ENCODE peak calls at places on chromosomes 3 and 15, in five cellular contexts. T is IMR-90, D is WERI-Rb-1, A is left ventricle myocardium inferior, Y is thyroid gland. C is an unnamed sample.

GRCh38 chr3:37970802-37971201 is 19.8 kb upstream of the VILL start:
- DNase-seq in T (no peak), D (no peak), A (no peak), Y (no peak), C (no peak)

GRCh38 chr15:92365816-92366215 is 27.9 kb upstream of the ST8SIA2 start:
- DNase-seq in T (no peak), D (no peak), A (no peak), Y (no peak), C (no peak)

GRCh38 chr3:8280161-8280560 is 221.5 kb upstream of the LMCD1 start:
- DNase-seq in T (no peak), D (no peak), A (no peak), Y (no peak), C (no peak)

GRCh38 chr15:79185199-79185598 is 94.6 kb upstream of the RASGRF1 start:
- DNase-seq in T (no peak), D (peak; percentile 61), A (no peak), Y (no peak), C (no peak)

GRCh38 chr3:185250247-185250646 is 3.6 kb downstream of the EHHADH start:
- DNase-seq in T (peak; percentile 4), D (no peak), A (no peak), Y (no peak), C (no peak)

GRCh38 chr3:119976214-119976613 is 118.0 kb downstream of the GSK3B start:
- DNase-seq in T (no peak), D (no peak), A (no peak), Y (no peak), C (no peak)

GRCh38 chr3:122358633-122359032 is 24.4 kb downstream of the MIX23 start:
- DNase-seq in T (no peak), D (no peak), A (no peak), Y (no peak), C (no peak)

GRCh38 chr15:77510066-77511044 is 89.7 kb downstream of the HMG20A start:
- DNase-seq in T (no peak), D (no peak), A (no peak), Y (peak; percentile 25), C (no peak)

GRCh38 chr15:70094690-70095311 is 2.9 kb downstream of the TLE3 start:
- DNase-seq in T (no peak), D (no peak), A (no peak), Y (peak; percentile 79), C (no peak)

GRCh38 chr3:127019449-127019848 is 36.5 kb downstream of the PLXNA1 start:
- DNase-seq in T (peak; percentile 45), D (no peak), A (no peak), Y (no peak), C (no peak)

GRCh38 chr3:129560931-129561594 is 18.1 kb downstream of the H1-8 start:
- DNase-seq in T (peak; percentile 76), D (peak; percentile 85), A (peak; percentile 88), Y (peak; percentile 93), C (no peak)

GRCh38 chr3:157475921-157476395 is 27.3 kb downstream of the VEPH1 start:
- DNase-seq in T (peak; percentile 93), D (peak; percentile 44), A (no peak), Y (no peak), C (no peak)

GRCh38 chr3:193301441-193301840 is 60.4 kb downstream of the PLAAT1 start:
- DNase-seq in T (no peak), D (no peak), A (no peak), Y (no peak), C (no peak)

GRCh38 chr3:170178631-170179030 is 2.9 kb downstream of the PHC3 start:
- DNase-seq in T (no peak), D (no peak), A (no peak), Y (no peak), C (peak; percentile 42)

GRCh38 chr3:4772171-4772804 is 206.9 kb upstream of the BHLHE40 start:
- DNase-seq in T (peak; percentile 68), D (no peak), A (peak; percentile 84), Y (peak; percentile 41), C (no peak)

GRCh38 chr3:30440147-30440604 is 166.2 kb upstream of the TGFBR2 start:
- DNase-seq in T (no peak), D (no peak), A (no peak), Y (no peak), C (no peak)

GRCh38 chr3:36695769-36696137 is 68.6 kb downstream of the DCLK3 start:
- DNase-seq in T (peak; percentile 91), D (no peak), A (no peak), Y (no peak), C (no peak)

GRCh38 chr3:51967384-51968174 is at the start of gene PCBP4:
- DNase-seq in T (peak; percentile 34), D (peak; percentile 72), A (peak; percentile 78), Y (peak; percentile 75), C (no peak)

GRCh38 chr3:19735111-19735510 is 198.9 kb downstream of the EFHB start:
- DNase-seq in T (no peak), D (no peak), A (no peak), Y (no peak), C (no peak)

GRCh38 chr3:167125612-167126407 is 254.3 kb downstream of the ZBBX start:
- DNase-seq in T (no peak), D (no peak), A (no peak), Y (no peak), C (no peak)

GRCh38 chr3:134495980-134496379 is 10.1 kb downstream of the CEP63 start:
- DNase-seq in T (no peak), D (no peak), A (no peak), Y (no peak), C (no peak)

GRCh38 chr3:148030975-148031374 is 621.8 kb downstream of the ZIC1 start:
- DNase-seq in T (no peak), D (no peak), A (no peak), Y (no peak), C (no peak)

GRCh38 chr15:60791216-60791615 is 312.3 kb upstream of the ICE2 start:
- DNase-seq in T (no peak), D (no peak), A (no peak), Y (no peak), C (no peak)

GRCh38 chr15:99987701-99988100 is 254.5 kb upstream of the LYSMD4 start:
- DNase-seq in T (no peak), D (no peak), A (no peak), Y (no peak), C (no peak)

GRCh38 chr15:46126581-46126980 is 491.8 kb downstream of the SQOR start:
- DNase-seq in T (peak; percentile 75), D (no peak), A (no peak), Y (no peak), C (no peak)

GRCh38 chr15:41493205-41493901 is at the start of gene ITPKA:
- DNase-seq in T (peak; percentile 78), D (peak; percentile 94), A (peak; percentile 77), Y (peak; percentile 65), C (peak; percentile 63)
- H3K27ac ChIP-seq in T (peak within 1 kb of the TSS; percentile 76), D (peak within 1 kb of the TSS; percentile 85), A (peak within 1 kb of the TSS; percentile 72), Y (no peak within 1 kb of the TSS), C (no peak within 1 kb of the TSS)

DNA sequence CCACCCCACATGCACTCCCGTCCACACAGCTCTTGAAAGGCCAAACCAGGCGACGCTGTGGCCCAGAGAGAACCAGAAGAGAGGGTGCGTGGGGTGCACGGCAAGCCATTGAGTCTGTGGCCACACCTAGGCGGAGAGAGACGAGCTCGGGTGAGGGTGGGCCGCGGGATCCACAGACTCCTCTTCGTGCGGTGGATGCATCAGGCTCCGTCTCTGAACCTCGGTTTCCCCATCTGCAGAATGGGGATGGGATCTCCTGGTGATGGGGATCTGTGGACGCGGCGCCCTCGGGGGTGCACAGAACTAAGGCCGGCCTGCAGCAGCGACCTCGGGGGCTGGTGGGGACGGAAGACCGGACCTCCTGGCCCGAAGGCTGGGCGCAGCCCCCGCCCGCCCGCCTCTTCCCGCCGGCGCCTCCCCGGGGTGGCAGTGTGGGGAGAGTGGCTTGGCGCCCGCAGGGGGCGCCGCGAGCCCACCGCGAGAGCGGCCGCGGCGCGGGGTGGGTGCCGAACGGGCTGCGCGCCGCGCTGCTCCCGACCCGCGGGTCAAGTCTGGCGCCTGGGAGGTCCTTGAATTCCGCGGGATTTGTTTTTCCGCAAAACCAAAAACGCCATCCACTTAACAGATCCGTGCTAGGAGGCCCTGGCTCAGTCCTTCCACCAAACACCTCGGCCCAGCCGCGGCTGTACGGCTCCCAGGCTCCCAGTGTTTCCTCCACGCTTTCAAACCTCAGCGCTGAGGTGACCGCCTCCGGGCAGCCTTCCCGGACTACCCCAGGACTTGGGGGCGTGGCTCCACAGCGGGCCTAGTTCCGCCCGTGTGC is 13.2 kb upstream of the ADPGK start:
- DNase-seq in T (peak; percentile 16), D (peak; percentile 47), A (peak; percentile 44), Y (peak; percentile 6), C (no peak)
- TF ChIP-seq CTCF in T (peak; percentile 73), D (peak; percentile 75), A (peak; percentile 81), Y (no peak), C (peak; percentile 27)

GRCh38 chr3:44734646-44735168 is 5.3 kb downstream of the ZNF501 start:
- DNase-seq in T (no peak), D (no peak), A (no peak), Y (no peak), C (no peak)
- H3K9me3 ChIP-seq in T (peaks cover 62% of the 10 kb centered on the region), D (peaks cover 13% of the 10 kb centered on the region), A (peaks cover 100% of the 10 kb centered on the region), Y (no peaks in the 10 kb centered on the region), C (peaks cover 77% of the 10 kb centered on the region)

GRCh38 chr15:101092186-101092866 is 159.5 kb downstream of the CHSY1 start:
- DNase-seq in T (peak; percentile 29), D (no peak), A (no peak), Y (no peak), C (no peak)
- H3K27ac ChIP-seq in T (no peak overlapping the region), D (no peak overlapping the region), A (peak overlapping the region; percentile 84), Y (peak overlapping the region; percentile 43), C (no peak overlapping the region)

GRCh38 chr15:89127054-89127702 is 38.9 kb downstream of the ABHD2 start:
- DNase-seq in T (peak; percentile 29), D (peak; percentile 75), A (no peak), Y (no peak), C (no peak)
- TF ChIP-seq CTCF in T (peak; percentile 24), D (peak; percentile 5), A (no peak), Y (no peak), C (no peak)

C was measured in CD4-positive, alpha-beta T cell.